ENCODE peak calls at places on chromosome 7, in eight cellular contexts. H is effector CD4-positive, alpha-beta T cell; G is naive thymus-derived CD8-positive, alpha-beta T cell; X is Karpas-422; K is WTC11; O is Daoy; V is NCI-H1105 treated with DMSO at 0.1 percent for 48 hours; T is stimulated activated effector memory CD8-positive, alpha-beta T cell treated with anti-CD3 and anti-CD28 coated beads, Interleukin-12 subunit alpha, Interleukin-12 subunit beta, amount 100 ng/mL, for 72 hours. M is an unnamed sample.

GRCh38 chr7:917255-918117 is 37.0 kb downstream of the ADAP1 start:
- DNase-seq in H (no peak), G (no peak), X (no peak), K (peak), O (no peak), V (no peak), T (no peak), M (no peak)

GRCh38 chr7:137920637-137921473 is 74.1 kb upstream of the DGKI start:
- DNase-seq in H (no peak), G (no peak), X (no peak), K (no peak), O (no peak), V (no peak), T (no peak), M (no peak)

GRCh38 chr7:746074-747061 is 19.3 kb upstream of the PRKAR1B start:
- DNase-seq in H (no peak), G (no peak), X (no peak), K (no peak), O (no peak), V (no peak), T (no peak), M (no peak)

GRCh38 chr7:25832456-25832855 is 319.5 kb upstream of the NFE2L3 start:
- DNase-seq in H (no peak), G (no peak), X (no peak), K (no peak), O (no peak), V (no peak), T (no peak), M (no peak)

GRCh38 chr7:79778786-79779382 is 325.4 kb upstream of the MAGI2 start:
- DNase-seq in H (no peak), G (no peak), X (no peak), K (no peak), O (peak), V (no peak), T (no peak), M (peak)

GRCh38 chr7:1368682-1369571 is 90.3 kb downstream of the MICALL2 start:
- DNase-seq in H (no peak), G (no peak), X (no peak), K (peak), O (peak), V (peak), T (no peak), M (no peak)

GRCh38 chr7:158395780-158396214 is 191.8 kb downstream of the PTPRN2 start:
- DNase-seq in H (no peak), G (no peak), X (no peak), K (peak), O (peak), V (no peak), T (no peak), M (no peak)

GRCh38 chr7:157693521-157694388 is 357.0 kb downstream of the DNAJB6 start:
- DNase-seq in H (no peak), G (no peak), X (no peak), K (peak), O (no peak), V (no peak), T (no peak), M (no peak)

GRCh38 chr7:96508371-96508770 is 186.5 kb upstream of the SLC25A13 start:
- DNase-seq in H (no peak), G (no peak), X (no peak), K (no peak), O (no peak), V (peak), T (no peak), M (no peak)

GRCh38 chr7:3957735-3958491 is 656.9 kb downstream of the SDK1 start:
- DNase-seq in H (no peak), G (no peak), X (no peak), K (no peak), O (no peak), V (no peak), T (no peak), M (no peak)

GRCh38 chr7:98616381-98617050 is 569 bp upstream of the NPTX2 start:
- DNase-seq in H (no peak), G (no peak), X (no peak), K (peak), O (no peak), V (no peak), T (no peak), M (no peak)

GRCh38 chr7:29345590-29345989 is 151.0 kb downstream of the CHN2 start:
- DNase-seq in H (no peak), G (peak), X (peak), K (peak), O (peak), V (peak), T (no peak), M (peak)

GRCh38 chr7:6576024-6576866 is 1.0 kb upstream of the ZDHHC4 start:
- DNase-seq in H (no peak), G (no peak), X (peak), K (peak), O (no peak), V (no peak), T (no peak), M (no peak)

GRCh38 chr7:142476077-142476476 is 218.2 kb upstream of the PRSS58 start:
- DNase-seq in H (no peak), G (no peak), X (no peak), K (no peak), O (no peak), V (no peak), T (no peak), M (peak)

GRCh38 chr7:148605350-148605749 is 14.8 kb downstream of the C7orf33 start:
- DNase-seq in H (no peak), G (no peak), X (no peak), K (no peak), O (no peak), V (no peak), T (no peak), M (no peak)